ENCODE peak calls at places on chromosomes 7 and 10, in four cellular contexts. U is activated CD8-positive, alpha-beta memory T cell treated with anti-CD3 and anti-CD28 coated beads for 48 hours; H is uterus; Y is effector CD4-positive, alpha-beta T cell. O is an unnamed sample.

GRCh38 chr7:147700702-147701101 is 889.9 kb upstream of the C7orf33 start:
- DNase-seq in U (no peak), H (no peak), Y (no peak), O (no peak)

GRCh38 chr7:67450171-67450570 is 453.5 kb downstream of the TYW1 start:
- DNase-seq in U (no peak), H (no peak), Y (no peak), O (no peak)

GRCh38 chr7:2196381-2197378 is 36.1 kb downstream of the MAD1L1 start:
- DNase-seq in U (no peak), H (no peak), Y (no peak), O (peak)

GRCh38 chr10:92699518-92700272 is 9.9 kb downstream of the HHEX start:
- DNase-seq in U (no peak), H (no peak), Y (no peak), O (no peak)

GRCh38 chr10:26481914-26482550 is 43.9 kb downstream of the APBB1IP start:
- DNase-seq in U (no peak), H (no peak), Y (no peak), O (no peak)

GRCh38 chr10:8112230-8112915 is 57.9 kb downstream of the GATA3 start:
- DNase-seq in U (no peak), H (no peak), Y (no peak), O (no peak)

GRCh38 chr7:47326220-47326619 is 255.7 kb downstream of the TNS3 start:
- DNase-seq in U (no peak), H (no peak), Y (no peak), O (no peak)

GRCh38 chr10:119190353-119190752 is 11.7 kb upstream of the PRDX3 start:
- DNase-seq in U (no peak), H (no peak), Y (no peak), O (no peak)

GRCh38 chr7:4875391-4875790 is 8.1 kb downstream of the RADIL start:
- DNase-seq in U (no peak), H (no peak), Y (no peak), O (no peak)

O was measured in stomach.